ENCODE peak calls at places on chromosomes 16 and 17, in nine cellular contexts. C, J, U, O, R, F, Y, S and Z are unnamed samples.

GRCh38 chr16:57694556-57695377 is at the start of gene DRC7:
- DNase-seq in Y (peak), O (peak), R (peak), C (no peak), S (no peak), F (peak), J (peak), U (peak), Z (peak)

GRCh38 chr16:88747588-88748301 is 37.3 kb downstream of the PIEZO1 start:
- DNase-seq in U (peak), F (peak), J (peak), R (peak), Y (peak), C (no peak), S (no peak), O (no peak), Z (peak)

GRCh38 chr16:54936979-54937672 is 6.5 kb downstream of the IRX5 start:
- DNase-seq in R (peak), Y (no peak), S (no peak), U (peak), F (no peak), O (peak), J (peak), C (no peak), Z (peak)

GRCh38 chr16:76668207-76668725 is 391.1 kb downstream of the CNTNAP4 start:
- DNase-seq in C (no peak), Y (no peak), S (no peak), J (peak), R (no peak), F (peak), U (no peak), O (peak), Z (no peak)

GRCh38 chr16:84340305-84341040 is 27.9 kb upstream of the ATP2C2 start:
- DNase-seq in R (peak), F (no peak), U (no peak), J (no peak), O (no peak), Y (peak), C (no peak), S (no peak), Z (no peak)

GRCh38 chr17:50478391-50479361 is at the start of gene RSAD1:
- DNase-seq in J (peak), F (peak), O (peak), C (peak), S (peak), R (peak), Y (peak), U (peak), Z (peak)

GRCh38 chr16:12833939-12834338 is 30.3 kb upstream of the CPPED1 start:
- DNase-seq in C (no peak), Y (no peak), J (peak), R (no peak), S (no peak), U (no peak), O (no peak), F (peak), Z (no peak)

GRCh38 chr17:80812362-80813088 is 179.1 kb upstream of the CHMP6 start:
- DNase-seq in Y (peak), U (no peak), F (no peak), C (no peak), R (no peak), J (peak), S (no peak), O (no peak), Z (no peak)

GRCh38 chr17:6244796-6245195 is 174.6 kb downstream of the WSCD1 start:
- DNase-seq in U (no peak), F (no peak), R (no peak), O (no peak), S (no peak), C (no peak), J (peak), Y (no peak), Z (no peak)

GRCh38 chr17:78383725-78384471 is 5.4 kb downstream of the PGS1 start:
- DNase-seq in F (no peak), S (peak), U (no peak), R (peak), Y (peak), O (no peak), C (peak), J (no peak), Z (peak)

GRCh38 chr16:78915916-78916315 is 684.6 kb downstream of the MAF start:
- DNase-seq in U (no peak), J (no peak), R (no peak), S (no peak), F (no peak), O (no peak), C (no peak), Y (no peak), Z (no peak)

GRCh38 chr17:29084476-29085148 is 41.7 kb downstream of the PIPOX start:
- DNase-seq in U (no peak), C (no peak), F (no peak), J (no peak), O (no peak), S (no peak), Y (peak), R (no peak), Z (no peak)

GRCh38 chr16:54286330-54287017 is at the start of gene IRX3:
- DNase-seq in U (peak), O (peak), R (peak), Y (peak), S (peak), F (no peak), J (peak), C (peak), Z (peak)

GRCh38 chr17:37648555-37648954 is 5.3 kb upstream of the DDX52 start:
- DNase-seq in F (no peak), Y (no peak), U (no peak), C (peak), S (no peak), O (no peak), J (no peak), R (no peak), Z (no peak)

GRCh38 chr17:8681175-8681949 is 50.8 kb upstream of the MYH10 start:
- DNase-seq in Y (no peak), O (no peak), J (no peak), C (no peak), F (no peak), S (peak), U (peak), R (no peak), Z (no peak)

GRCh38 chr17:64328875-64329405 is 61.7 kb downstream of the PECAM1 start:
- DNase-seq in C (no peak), O (no peak), J (no peak), R (no peak), F (no peak), S (no peak), Y (no peak), U (no peak), Z (no peak)

GRCh38 chr16:76801357-76801756 is 389.6 kb upstream of the MON1B start:
- DNase-seq in U (no peak), Y (no peak), R (no peak), J (no peak), C (no peak), F (no peak), S (no peak), O (no peak), Z (no peak)

GRCh38 chr16:27770271-27771196 is 220.6 kb downstream of the KATNIP start:
- DNase-seq in F (no peak), O (no peak), J (no peak), U (no peak), Y (no peak), R (no peak), C (no peak), S (no peak), Z (no peak)

GRCh38 chr17:50307654-50308053 is 33.4 kb downstream of the TMEM92 start:
- DNase-seq in O (no peak), F (no peak), S (no peak), Y (no peak), U (no peak), R (no peak), C (no peak), J (no peak), Z (no peak)

GRCh38 chr17:39949028-39949427 is 13.8 kb upstream of the GSDMA start:
- DNase-seq in C (no peak), R (no peak), F (no peak), Y (no peak), J (no peak), U (no peak), O (no peak), S (no peak), Z (no peak)

GRCh38 chr16:49012961-49013726 is 268.5 kb downstream of the CBLN1 start:
- DNase-seq in U (no peak), J (no peak), O (no peak), S (no peak), Y (peak), R (no peak), F (no peak), C (no peak), Z (no peak)

GRCh38 chr16:22192261-22193133 is 13.6 kb upstream of the EEF2K start:
- DNase-seq in U (peak), O (peak), S (peak), C (no peak), Y (peak), F (peak), J (peak), R (peak), Z (peak)

GRCh38 chr16:11231367-11231970 is 24.5 kb downstream of the SOCS1 start:
- DNase-seq in R (no peak), J (no peak), O (no peak), Y (no peak), U (no peak), F (peak), S (no peak), C (no peak), Z (no peak)

GRCh38 chr16:50516401-50516800 is 31.8 kb upstream of the NKD1 start:
- DNase-seq in R (no peak), U (no peak), C (no peak), J (no peak), O (no peak), S (no peak), F (no peak), Y (no peak), Z (no peak)

GRCh38 chr16:4266372-4266771 is 6.5 kb downstream of the TFAP4 start:
- DNase-seq in S (no peak), C (no peak), J (peak), Y (no peak), U (peak), R (no peak), F (no peak), O (no peak), Z (no peak)

GRCh38 chr16:17257426-17257825 is 213.3 kb downstream of the XYLT1 start:
- DNase-seq in F (no peak), R (no peak), S (no peak), C (no peak), U (no peak), Y (no peak), J (no peak), O (no peak), Z (no peak)

GRCh38 chr17:57425903-57426574 is 169.7 kb downstream of the MSI2 start:
- DNase-seq in R (no peak), S (no peak), C (no peak), Y (no peak), J (no peak), F (no peak), O (no peak), U (no peak), Z (no peak)

GRCh38 chr17:57296231-57296630 is 39.9 kb downstream of the MSI2 start:
- DNase-seq in O (no peak), J (no peak), F (no peak), U (no peak), R (no peak), S (no peak), Y (no peak), C (no peak), Z (no peak)

GRCh38 chr17:36937961-36938565 is 788 bp downstream of the LHX1 start:
- DNase-seq in F (peak), Y (no peak), S (no peak), J (peak), O (peak), R (no peak), U (peak), C (no peak), Z (peak)

GRCh38 chr16:7137560-7138330 is 194.9 kb upstream of the RBFOX1 start:
- DNase-seq in F (no peak), U (no peak), C (no peak), Y (no peak), O (no peak), R (no peak), J (no peak), S (no peak), Z (no peak)

GRCh38 chr17:19769946-19770652 is 22.0 kb upstream of the ALDH3A1 start:
- DNase-seq in O (no peak), J (no peak), S (no peak), F (no peak), R (no peak), C (peak), U (no peak), Y (no peak), Z (no peak)

GRCh38 chr17:66290097-66290722 is 12.2 kb upstream of the PRKCA start:
- DNase-seq in Y (no peak), J (no peak), U (no peak), C (no peak), F (peak), R (no peak), S (no peak), O (no peak), Z (no peak)

GRCh38 chr17:78241277-78242023 is 10.0 kb downstream of the TMEM235 start:
- DNase-seq in U (peak), S (no peak), C (peak), O (peak), Y (no peak), R (no peak), F (peak), J (peak), Z (peak)

GRCh38 chr17:45784583-45785372 is 658 bp downstream of the CRHR1 start:
- DNase-seq in F (peak), U (peak), Y (no peak), O (peak), C (no peak), J (peak), R (peak), S (no peak), Z (peak)

GRCh38 chr17:16328997-16329396 is 24.3 kb downstream of the CENPV start:
- DNase-seq in S (no peak), Y (no peak), F (no peak), U (peak), C (no peak), J (no peak), O (no peak), R (no peak), Z (no peak)

GRCh38 chr16:54506691-54507090 is 220.1 kb upstream of the IRX3 start:
- DNase-seq in J (no peak), O (peak), R (no peak), S (no peak), Y (no peak), C (no peak), F (no peak), U (no peak), Z (no peak)

GRCh38 chr17:58269557-58270291 is 11.0 kb downstream of the MPO start:
- DNase-seq in O (no peak), C (no peak), F (no peak), Y (no peak), J (no peak), S (no peak), R (peak), U (no peak), Z (no peak)

GRCh38 chr16:60744198-60744597 is 1292.0 kb downstream of the CDH8 start:
- DNase-seq in O (no peak), F (no peak), Y (no peak), J (no peak), R (no peak), U (no peak), C (no peak), S (no peak), Z (no peak)

GRCh38 chr17:47203984-47204721 is 5.0 kb upstream of the MYL4 start:
- DNase-seq in R (no peak), U (no peak), S (no peak), C (no peak), O (no peak), J (no peak), F (peak), Y (no peak), Z (no peak)
- TF ChIP-seq CTCF in R (no peak), U (no peak), S (no peak), C (no peak), O (no peak), J (no peak), F (no peak), Y (no peak), Z (no peak)

GRCh38 chr17:51731941-51732722 is 426.4 kb downstream of the CA10 start:
- DNase-seq in S (no peak), R (no peak), C (no peak), J (no peak), U (no peak), Y (no peak), F (no peak), O (no peak), Z (no peak)

GRCh38 chr17:51734976-51735375 is 423.5 kb downstream of the CA10 start:
- DNase-seq in U (no peak), J (no peak), S (no peak), O (no peak), R (no peak), C (no peak), Y (no peak), F (no peak), Z (no peak)

GRCh38 chr17:51739245-51739886 is 419.1 kb downstream of the CA10 start:
- DNase-seq in R (no peak), Y (no peak), J (no peak), O (no peak), U (no peak), F (no peak), C (no peak), S (no peak), Z (no peak)

GRCh38 chr17:51733166-51733565 is 425.3 kb downstream of the CA10 start:
- DNase-seq in Y (no peak), J (no peak), S (no peak), O (no peak), U (no peak), F (no peak), C (no peak), R (no peak), Z (no peak)

DNA sequence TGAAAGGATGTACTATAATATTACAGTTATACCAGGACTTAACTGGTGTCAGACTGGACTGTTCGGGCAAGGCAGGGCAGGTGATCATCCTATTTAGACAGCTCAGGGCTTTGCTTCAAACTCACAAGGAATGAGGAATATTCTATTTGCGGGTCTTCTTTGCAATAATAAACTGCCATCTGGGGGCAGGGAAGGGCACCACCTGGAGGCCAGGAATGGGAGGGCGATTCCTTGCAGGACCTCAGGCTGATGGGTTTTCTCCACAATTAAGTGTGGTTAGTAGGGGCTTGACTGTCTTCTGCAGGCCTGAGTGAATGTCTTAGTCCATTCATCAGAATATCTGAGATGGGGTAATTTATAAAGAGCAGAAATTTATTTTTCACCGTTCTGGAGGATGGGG is 424.1 kb downstream of the CA10 start:
- DNase-seq in R (no peak), S (peak), F (no peak), Y (no peak), O (no peak), J (peak), U (no peak), C (no peak), Z (no peak)
- TF ChIP-seq CTCF in R (no peak), S (peak), F (no peak), Y (no peak), O (no peak), J (peak), U (peak), C (peak), Z (peak)

GRCh38 chr16:318628-319027 is 33.9 kb downstream of the AXIN1 start:
- DNase-seq in J (peak), U (no peak), O (peak), R (no peak), Y (no peak), F (peak), C (no peak), S (no peak), Z (no peak)
- TF ChIP-seq CTCF in J (peak), U (no peak), O (no peak), R (no peak), Y (no peak), F (peak), C (no peak), S (no peak), Z (peak)

DNA sequence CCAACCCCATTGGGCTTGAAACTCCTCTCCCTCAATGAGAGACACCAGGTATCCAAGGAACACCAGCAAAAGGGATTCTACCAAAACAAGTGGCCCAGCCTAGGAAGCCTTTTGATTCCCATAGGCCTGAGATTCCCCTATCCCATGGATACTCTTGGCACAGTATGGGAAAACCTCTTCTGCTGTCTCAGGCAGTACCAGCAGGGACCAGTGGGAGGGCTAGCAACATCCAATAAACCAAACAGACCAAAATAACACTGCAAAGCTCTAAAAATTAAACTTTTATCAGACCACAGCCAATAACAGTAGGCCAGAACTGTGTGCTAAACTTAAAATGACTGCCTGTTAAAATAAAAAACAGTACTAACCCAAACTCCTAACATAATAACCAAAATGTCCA is 153.9 kb upstream of the CES5A start:
- DNase-seq in C (no peak), F (no peak), Y (no peak), U (no peak), O (no peak), S (no peak), R (no peak), J (no peak), Z (no peak)
- TF ChIP-seq CTCF in C (no peak), F (no peak), Y (no peak), U (no peak), O (no peak), S (no peak), R (no peak), J (peak), Z (no peak)

GRCh38 chr16:85825326-85825725 is 25.8 kb downstream of the COX4I1 start:
- DNase-seq in J (peak), F (no peak), Y (no peak), S (no peak), R (no peak), O (no peak), C (no peak), U (no peak), Z (peak)
- TF ChIP-seq CTCF in J (peak), F (no peak), Y (no peak), S (no peak), R (no peak), O (no peak), C (no peak), U (peak), Z (peak)

GRCh38 chr16:2964416-2965223 is 545 bp downstream of the KREMEN2 start:
- DNase-seq in R (peak), U (peak), Y (peak), S (no peak), C (no peak), O (peak), J (peak), F (peak), Z (peak)
- TF ChIP-seq CTCF in R (no peak), U (no peak), Y (no peak), S (no peak), C (no peak), O (no peak), J (peak), F (no peak), Z (no peak)

DNA sequence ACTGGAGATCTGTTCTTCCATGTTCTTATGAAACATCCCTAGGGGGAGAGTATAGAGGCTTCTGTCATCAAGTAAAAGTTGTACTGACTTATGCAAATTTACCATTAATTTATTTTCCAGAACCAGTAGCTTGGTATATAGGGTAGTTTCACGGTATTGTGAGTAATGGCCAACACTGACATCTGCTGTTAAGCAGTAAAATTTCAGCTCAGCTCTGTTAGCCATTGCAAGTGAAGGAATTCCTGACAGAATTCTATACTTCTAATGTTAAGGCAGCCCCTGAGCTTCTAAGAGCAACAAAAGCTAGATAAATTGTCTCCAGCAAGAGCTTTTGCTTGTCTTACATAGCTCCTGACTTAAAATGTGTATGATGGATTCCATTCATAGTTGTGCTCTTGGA is 613.5 kb upstream of the C16orf82 start:
- DNase-seq in J (no peak), O (no peak), S (no peak), Y (no peak), C (no peak), R (no peak), U (no peak), F (no peak), Z (no peak)
- TF ChIP-seq CTCF in J (peak), O (no peak), S (no peak), Y (no peak), C (no peak), R (no peak), U (no peak), F (peak), Z (no peak)

GRCh38 chr17:7252176-7253043 is at the start of gene ELP5:
- DNase-seq in J (peak), C (peak), U (peak), S (peak), F (peak), O (peak), R (peak), Y (peak), Z (peak)
- TF ChIP-seq CTCF in J (no peak), C (peak), U (peak), S (peak), F (peak), O (peak), R (no peak), Y (peak), Z (peak)